ENCODE peak calls at places on chromosomes 6 and 20, in six cellular contexts. X is tibial artery, G is cardiac muscle cell, N is iPS-NIHi11, K is COLO829, M is B cell. Q is an unnamed sample.

GRCh38 chr6:108438918-108439317 is 121.8 kb upstream of the FOXO3 start:
- DNase-seq in G (no peak), M (no peak), K (no peak), N (no peak), X (no peak), Q (no peak)

GRCh38 chr6:148720897-148721296 is 25.9 kb upstream of the UST start:
- DNase-seq in K (no peak), N (no peak), X (no peak), M (no peak), G (no peak), Q (no peak)

GRCh38 chr6:126696921-126697693 is 357.2 kb downstream of the CENPW start:
- DNase-seq in M (no peak), X (no peak), N (peak), G (peak), K (no peak), Q (no peak)

GRCh38 chr6:151482290-151482689 is 11.5 kb upstream of the CCDC170 start:
- DNase-seq in M (no peak), K (no peak), N (no peak), G (no peak), X (no peak), Q (no peak)

GRCh38 chr6:139587469-139587868 is 213.0 kb upstream of the CITED2 start:
- DNase-seq in G (no peak), N (no peak), X (no peak), M (no peak), K (peak), Q (no peak)

GRCh38 chr6:146041282-146041681 is 12.4 kb downstream of the GRM1 start:
- DNase-seq in X (no peak), M (no peak), K (peak), N (peak), G (peak), Q (peak)

GRCh38 chr6:170149681-170150589 is 140.9 kb downstream of the DLL1 start:
- DNase-seq in M (no peak), G (no peak), K (no peak), X (no peak), N (no peak), Q (no peak)

GRCh38 chr20:22918286-22918983 is 116.7 kb upstream of the SSTR4 start:
- DNase-seq in X (no peak), G (no peak), N (no peak), K (no peak), M (no peak), Q (no peak)

GRCh38 chr20:25275813-25276532 is 28.1 kb downstream of the PYGB start:
- DNase-seq in M (no peak), N (no peak), G (no peak), K (no peak), X (peak), Q (no peak)

GRCh38 chr6:109454483-109455160 is 950 bp downstream of the MICAL1 start:
- DNase-seq in M (peak), X (peak), K (no peak), G (no peak), N (no peak), Q (peak)

GRCh38 chr6:71079707-71080106 is 122.8 kb upstream of the B3GAT2 start:
- DNase-seq in G (no peak), M (no peak), X (no peak), K (no peak), N (no peak), Q (peak)

GRCh38 chr20:33664762-33665144 is 2.0 kb upstream of the ACTL10 start:
- DNase-seq in M (peak), X (no peak), N (no peak), G (no peak), K (no peak), Q (no peak)

GRCh38 chr20:62511915-62512610 is 36.3 kb upstream of the GATA5 start:
- DNase-seq in G (peak), K (no peak), M (no peak), X (no peak), N (no peak), Q (no peak)

GRCh38 chr6:100099189-100100074 is 105.4 kb upstream of the MCHR2 start:
- DNase-seq in G (peak), N (no peak), X (no peak), M (no peak), K (no peak), Q (peak)

GRCh38 chr20:32018269-32019155 is 8.3 kb downstream of the CCM2L start:
- DNase-seq in N (peak), K (peak), M (peak), G (peak), X (peak), Q (no peak)

GRCh38 chr6:30515967-30516753 is 26.9 kb downstream of the HLA-E start:
- DNase-seq in G (peak), M (peak), N (peak), X (peak), K (peak), Q (peak)

GRCh38 chr6:150775400-150775799 is 90.1 kb upstream of the MTHFD1L start:
- DNase-seq in K (peak), G (no peak), X (no peak), M (no peak), N (no peak), Q (peak)

GRCh38 chr6:112806163-112806900 is 459.2 kb downstream of the RFPL4B start:
- DNase-seq in N (no peak), K (no peak), M (no peak), G (no peak), X (no peak), Q (no peak)

GRCh38 chr6:164398647-164399046 is 910.8 kb downstream of the C6orf118 start:
- DNase-seq in N (no peak), K (no peak), X (no peak), G (no peak), M (no peak), Q (no peak)

GRCh38 chr20:17822039-17822438 is 122.3 kb downstream of the BANF2 start:
- DNase-seq in G (no peak), M (no peak), X (no peak), K (no peak), N (no peak), Q (no peak)

GRCh38 chr6:129131282-129131681 is 248.3 kb downstream of the LAMA2 start:
- DNase-seq in X (peak), G (no peak), K (no peak), N (no peak), M (no peak), Q (no peak)

GRCh38 chr6:170306324-170307079 is at the start of gene FAM120B:
- DNase-seq in N (peak), M (peak), K (peak), G (peak), X (peak), Q (peak)

GRCh38 chr20:44027686-44028340 is 113.2 kb downstream of the TOX2 start:
- DNase-seq in G (no peak), M (no peak), N (no peak), X (no peak), K (no peak), Q (no peak)

GRCh38 chr20:33311011-33311410 is 28.0 kb downstream of the BPIFB1 start:
- DNase-seq in N (no peak), M (no peak), X (no peak), G (no peak), K (no peak), Q (no peak)

GRCh38 chr6:166904101-166904746 is 52.1 kb downstream of the RNASET2 start:
- DNase-seq in N (peak), K (no peak), M (no peak), G (peak), X (no peak), Q (no peak)

GRCh38 chr6:89734526-89734925 is 85.1 kb downstream of the MDN1 start:
- DNase-seq in N (no peak), K (peak), G (no peak), X (no peak), M (no peak), Q (no peak)